ENCODE peak calls at places on chromosome 3, in five cellular contexts. One of them, this sample, is unnamed.

GRCh38 chr3:50616003-50616769 is 765 bp upstream of the MAPKAPK3 start:
- DNase-seq in kidney epithelial cell: no peak
- DNase-seq in left lung: peak
- DNase-seq in foreskin fibroblast: peak
- DNase-seq in nephron progenitor cell: peak
- DNase-seq in this sample: peak

GRCh38 chr3:12460132-12460531 is 24.1 kb upstream of the TSEN2 start:
- DNase-seq in foreskin fibroblast: no peak
- DNase-seq in left lung: no peak
- DNase-seq in kidney epithelial cell: no peak
- DNase-seq in nephron progenitor cell: no peak
- DNase-seq in this sample: no peak

GRCh38 chr3:61035573-61035972 is 215.7 kb downstream of the FHIT start:
- DNase-seq in left lung: no peak
- DNase-seq in kidney epithelial cell: no peak
- DNase-seq in nephron progenitor cell: no peak
- DNase-seq in foreskin fibroblast: no peak
- DNase-seq in this sample: no peak

GRCh38 chr3:131009698-131010097 is 16.9 kb downstream of the ASTE1 start:
- DNase-seq in kidney epithelial cell: no peak
- DNase-seq in left lung: no peak
- DNase-seq in foreskin fibroblast: no peak
- DNase-seq in nephron progenitor cell: no peak
- DNase-seq in this sample: no peak

GRCh38 chr3:189144645-189145044 is 27.1 kb upstream of the TPRG1 start:
- DNase-seq in nephron progenitor cell: no peak
- DNase-seq in foreskin fibroblast: peak
- DNase-seq in left lung: no peak
- DNase-seq in kidney epithelial cell: no peak
- DNase-seq in this sample: no peak

GRCh38 chr3:140205598-140205997 is 270.6 kb downstream of the CLSTN2 start:
- DNase-seq in left lung: no peak
- DNase-seq in nephron progenitor cell: no peak
- DNase-seq in foreskin fibroblast: no peak
- DNase-seq in kidney epithelial cell: no peak
- DNase-seq in this sample: no peak

GRCh38 chr3:42723146-42723683 is 20.6 kb upstream of the HHATL start:
- DNase-seq in foreskin fibroblast: no peak
- DNase-seq in nephron progenitor cell: no peak
- DNase-seq in kidney epithelial cell: no peak
- DNase-seq in left lung: no peak
- DNase-seq in this sample: no peak

GRCh38 chr3:176867681-176868663 is 329.3 kb downstream of the TBL1XR1 start:
- DNase-seq in foreskin fibroblast: no peak
- DNase-seq in left lung: no peak
- DNase-seq in nephron progenitor cell: no peak
- DNase-seq in kidney epithelial cell: no peak
- DNase-seq in this sample: no peak

GRCh38 chr3:106750092-106750491 is 627.1 kb upstream of the CCDC54 start:
- DNase-seq in foreskin fibroblast: no peak
- DNase-seq in left lung: no peak
- DNase-seq in nephron progenitor cell: no peak
- DNase-seq in kidney epithelial cell: no peak
- DNase-seq in this sample: no peak

GRCh38 chr3:132038198-132038825 is 3.5 kb upstream of the CPNE4 start:
- DNase-seq in left lung: no peak
- DNase-seq in nephron progenitor cell: no peak
- DNase-seq in kidney epithelial cell: no peak
- DNase-seq in foreskin fibroblast: peak
- DNase-seq in this sample: no peak

GRCh38 chr3:124791639-124792111 is 61.4 kb downstream of the UMPS start:
- DNase-seq in kidney epithelial cell: no peak
- DNase-seq in left lung: no peak
- DNase-seq in nephron progenitor cell: no peak
- DNase-seq in foreskin fibroblast: peak
- DNase-seq in this sample: no peak

GRCh38 chr3:106206165-106206564 is 337.4 kb upstream of the CBLB start:
- DNase-seq in left lung: no peak
- DNase-seq in kidney epithelial cell: peak
- DNase-seq in nephron progenitor cell: peak
- DNase-seq in foreskin fibroblast: peak
- DNase-seq in this sample: no peak

GRCh38 chr3:177284383-177284881 is 87.2 kb upstream of the TBL1XR1 start:
- DNase-seq in left lung: no peak
- DNase-seq in foreskin fibroblast: peak
- DNase-seq in kidney epithelial cell: no peak
- DNase-seq in nephron progenitor cell: no peak
- DNase-seq in this sample: no peak

GRCh38 chr3:181276358-181276896 is 286.9 kb upstream of the DNAJC19 start:
- DNase-seq in nephron progenitor cell: no peak
- DNase-seq in left lung: no peak
- DNase-seq in foreskin fibroblast: no peak
- DNase-seq in kidney epithelial cell: no peak
- DNase-seq in this sample: no peak

GRCh38 chr3:131454501-131454900 is 48.3 kb downstream of the MRPL3 start:
- DNase-seq in nephron progenitor cell: no peak
- DNase-seq in foreskin fibroblast: peak
- DNase-seq in left lung: no peak
- DNase-seq in kidney epithelial cell: peak
- DNase-seq in this sample: no peak

GRCh38 chr3:188683032-188683491 is 488.7 kb upstream of the TPRG1 start:
- DNase-seq in foreskin fibroblast: peak
- DNase-seq in kidney epithelial cell: peak
- DNase-seq in nephron progenitor cell: no peak
- DNase-seq in left lung: no peak
- DNase-seq in this sample: no peak

GRCh38 chr3:176916777-176917176 is 280.5 kb downstream of the TBL1XR1 start:
- DNase-seq in nephron progenitor cell: no peak
- DNase-seq in foreskin fibroblast: no peak
- DNase-seq in kidney epithelial cell: no peak
- DNase-seq in left lung: no peak
- DNase-seq in this sample: no peak

GRCh38 chr3:188900421-188900941 is 271.3 kb upstream of the TPRG1 start:
- DNase-seq in foreskin fibroblast: peak
- DNase-seq in nephron progenitor cell: no peak
- DNase-seq in left lung: no peak
- DNase-seq in kidney epithelial cell: peak
- DNase-seq in this sample: no peak

GRCh38 chr3:81336470-81336869 is 425.0 kb downstream of the GBE1 start:
- DNase-seq in left lung: no peak
- DNase-seq in nephron progenitor cell: no peak
- DNase-seq in foreskin fibroblast: no peak
- DNase-seq in kidney epithelial cell: no peak
- DNase-seq in this sample: no peak

GRCh38 chr3:116517308-116517707 is 72.0 kb upstream of the LSAMP start:
- DNase-seq in nephron progenitor cell: no peak
- DNase-seq in foreskin fibroblast: peak
- DNase-seq in left lung: no peak
- DNase-seq in kidney epithelial cell: no peak
- DNase-seq in this sample: no peak

GRCh38 chr3:134754768-134755559 is 40.1 kb upstream of the EPHB1 start:
- DNase-seq in left lung: no peak
- DNase-seq in foreskin fibroblast: peak
- DNase-seq in nephron progenitor cell: peak
- DNase-seq in kidney epithelial cell: no peak
- DNase-seq in this sample: no peak

GRCh38 chr3:48208088-48208487 is 15.2 kb upstream of the CAMP start:
- DNase-seq in nephron progenitor cell: no peak
- DNase-seq in left lung: peak
- DNase-seq in kidney epithelial cell: no peak
- DNase-seq in foreskin fibroblast: no peak
- DNase-seq in this sample: no peak

GRCh38 chr3:195788711-195789581 is 22.8 kb downstream of the MUC4 start:
- DNase-seq in nephron progenitor cell: no peak
- DNase-seq in left lung: peak
- DNase-seq in foreskin fibroblast: no peak
- DNase-seq in kidney epithelial cell: no peak
- DNase-seq in this sample: peak

DNA sequence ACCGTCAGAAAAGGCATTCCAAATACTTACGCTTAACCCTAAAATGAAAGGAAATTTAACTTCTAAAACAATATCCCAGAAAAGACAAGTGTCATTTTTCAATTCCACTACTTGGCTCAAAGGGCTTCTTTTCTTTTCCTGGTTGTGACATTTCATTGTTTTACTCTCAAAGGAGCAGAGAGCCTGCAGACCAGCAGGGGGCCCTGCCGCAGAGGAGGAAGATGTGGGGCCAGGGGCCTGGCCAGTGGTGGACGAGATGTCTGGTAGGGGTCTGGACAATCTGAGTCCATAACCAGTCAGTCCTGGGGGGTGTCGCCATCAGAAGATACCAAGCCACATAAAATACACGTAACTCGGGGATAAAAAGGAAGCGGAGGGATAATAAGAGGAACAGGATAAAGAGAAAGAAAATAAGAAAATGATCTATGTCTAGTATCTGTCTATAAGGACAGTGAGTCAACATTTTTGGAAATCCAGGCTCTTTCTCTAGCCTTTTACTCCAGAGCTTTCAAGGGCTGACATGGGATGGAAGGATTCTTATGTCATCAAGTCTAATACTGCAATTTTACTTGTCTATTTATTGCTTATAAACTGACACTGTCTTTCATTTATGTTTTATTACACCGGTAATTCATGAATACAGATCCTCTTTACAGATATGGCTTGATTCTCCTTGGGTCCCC is 54.2 kb upstream of the ARHGEF3 start:
- DNase-seq in nephron progenitor cell: peak
- DNase-seq in foreskin fibroblast: no peak
- DNase-seq in kidney epithelial cell: no peak
- DNase-seq in left lung: peak
- DNase-seq in this sample: no peak
- TF ChIP-seq CTCF in nephron progenitor cell: peak
- TF ChIP-seq CTCF in foreskin fibroblast: peak
- TF ChIP-seq CTCF in kidney epithelial cell: peak
- TF ChIP-seq CTCF in left lung: peak
- TF ChIP-seq CTCF in this sample: peak

DNA sequence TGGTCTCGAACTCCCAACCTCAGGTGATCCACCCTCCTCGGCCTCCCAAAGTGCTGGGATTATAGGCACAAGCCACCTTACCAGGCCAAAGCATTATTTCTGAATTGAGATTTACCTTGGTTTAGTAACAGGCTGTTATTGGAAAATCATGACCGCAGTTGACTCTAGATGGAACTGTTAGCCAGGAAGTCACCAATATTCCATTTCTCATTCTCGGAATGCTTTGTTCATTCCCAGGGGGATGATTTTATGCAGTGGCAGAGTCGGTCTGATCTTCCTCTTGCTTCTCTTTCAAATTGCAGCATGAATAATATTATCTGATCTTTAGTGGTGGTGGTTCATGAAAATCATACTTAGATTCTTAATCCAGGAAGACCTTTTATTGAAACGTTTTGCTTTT is 195.5 kb upstream of the MBNL1 start:
- DNase-seq in kidney epithelial cell: no peak
- DNase-seq in nephron progenitor cell: no peak
- DNase-seq in foreskin fibroblast: peak
- DNase-seq in left lung: no peak
- DNase-seq in this sample: no peak
- TF ChIP-seq CTCF in kidney epithelial cell: no peak
- TF ChIP-seq CTCF in nephron progenitor cell: no peak
- TF ChIP-seq CTCF in foreskin fibroblast: no peak
- TF ChIP-seq CTCF in left lung: no peak
- TF ChIP-seq CTCF in this sample: no peak

GRCh38 chr3:13927295-13927694 is 47.4 kb upstream of the WNT7A start:
- DNase-seq in foreskin fibroblast: no peak
- DNase-seq in nephron progenitor cell: no peak
- DNase-seq in left lung: no peak
- DNase-seq in kidney epithelial cell: no peak
- DNase-seq in this sample: no peak
- TF ChIP-seq CTCF in foreskin fibroblast: peak
- TF ChIP-seq CTCF in nephron progenitor cell: peak
- TF ChIP-seq CTCF in left lung: no peak
- TF ChIP-seq CTCF in kidney epithelial cell: no peak
- TF ChIP-seq CTCF in this sample: no peak

GRCh38 chr3:34678580-34678979 is 880.1 kb downstream of the PDCD6IP start:
- DNase-seq in foreskin fibroblast: no peak
- DNase-seq in nephron progenitor cell: no peak
- DNase-seq in kidney epithelial cell: no peak
- DNase-seq in left lung: no peak
- DNase-seq in this sample: no peak

GRCh38 chr3:34687671-34688070 is 889.2 kb downstream of the PDCD6IP start:
- DNase-seq in kidney epithelial cell: no peak
- DNase-seq in nephron progenitor cell: no peak
- DNase-seq in foreskin fibroblast: no peak
- DNase-seq in left lung: no peak
- DNase-seq in this sample: no peak

DNA sequence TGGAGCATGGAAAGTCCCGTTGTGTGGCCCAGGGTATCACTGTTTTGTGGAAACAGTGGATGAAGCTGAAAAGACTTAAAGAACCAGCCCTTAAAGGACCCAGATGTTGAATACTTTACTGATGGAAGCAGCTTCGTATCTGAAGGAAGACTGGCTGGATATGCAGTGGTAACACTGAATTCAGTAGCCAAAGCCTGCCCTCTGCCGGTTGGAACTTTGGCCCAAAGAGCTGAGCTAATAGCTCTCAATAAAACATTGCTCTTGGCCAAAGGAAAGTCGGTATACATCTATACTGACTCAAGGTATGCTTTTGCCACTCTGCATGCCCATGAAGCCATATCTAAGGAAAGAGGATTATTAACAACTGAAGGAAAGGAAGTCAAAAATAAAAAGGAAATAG is 885.4 kb downstream of the PDCD6IP start:
- DNase-seq in foreskin fibroblast: peak
- DNase-seq in kidney epithelial cell: peak
- DNase-seq in left lung: no peak
- DNase-seq in nephron progenitor cell: peak
- DNase-seq in this sample: no peak
- TF ChIP-seq CTCF in foreskin fibroblast: peak
- TF ChIP-seq CTCF in kidney epithelial cell: peak
- TF ChIP-seq CTCF in left lung: peak
- TF ChIP-seq CTCF in nephron progenitor cell: peak
- TF ChIP-seq CTCF in this sample: no peak

DNA sequence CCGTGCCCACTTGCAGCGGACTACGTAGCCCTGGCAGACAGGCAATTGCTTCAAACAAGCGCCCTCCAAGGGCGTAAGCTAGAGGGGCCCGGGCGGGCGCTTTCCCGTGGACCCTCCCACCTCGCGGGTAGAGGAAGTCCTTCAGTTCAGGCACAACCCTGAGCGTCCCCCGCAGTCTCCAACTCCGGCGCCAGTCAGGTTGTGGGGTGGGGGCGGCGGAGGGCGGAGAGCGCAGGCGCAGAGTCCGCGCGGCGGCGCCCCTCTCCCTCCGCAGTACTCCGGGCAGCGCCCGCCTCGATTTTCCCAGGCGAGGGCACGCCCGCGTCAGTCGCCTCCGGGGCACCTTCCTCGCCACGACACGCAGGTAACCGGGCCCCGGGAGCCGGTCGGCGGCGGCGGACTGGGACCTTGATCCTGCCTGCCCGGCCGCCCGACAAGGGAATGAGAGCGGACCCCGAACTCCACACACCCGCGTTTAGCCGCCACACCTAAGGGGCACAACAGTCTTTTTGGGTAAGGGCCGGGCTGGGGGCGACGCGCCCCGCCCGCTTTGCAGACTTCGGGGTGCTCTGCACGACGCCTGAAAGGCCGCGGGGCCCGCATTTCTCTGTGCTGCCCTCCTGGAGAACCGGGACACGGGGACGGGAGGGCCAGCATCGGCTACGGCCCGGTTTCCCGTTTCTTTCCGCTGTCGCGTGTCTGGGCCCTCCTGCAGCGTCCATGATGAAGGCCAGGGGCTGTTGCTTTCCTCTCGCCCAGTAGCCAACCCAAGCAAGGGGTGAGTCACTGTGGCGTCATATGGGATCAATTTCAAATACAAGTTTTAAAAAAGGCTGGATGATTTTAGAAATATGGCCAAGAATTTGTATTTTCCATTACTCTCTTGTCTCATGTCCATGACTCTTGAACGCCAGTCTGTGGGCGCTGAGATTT is at the start of gene SLC35G2:
- DNase-seq in kidney epithelial cell: no peak
- DNase-seq in nephron progenitor cell: peak
- DNase-seq in left lung: peak
- DNase-seq in foreskin fibroblast: peak
- DNase-seq in this sample: peak
- TF ChIP-seq CTCF in kidney epithelial cell: peak
- TF ChIP-seq CTCF in nephron progenitor cell: no peak
- TF ChIP-seq CTCF in left lung: no peak
- TF ChIP-seq CTCF in foreskin fibroblast: peak
- TF ChIP-seq CTCF in this sample: no peak

This sample was measured in omental fat pad.